ENCODE peak calls at places on chromosomes 13 and 19, in six cellular contexts. Z is CD4-positive, alpha-beta T cell; Y is hepatocyte; S is lower lobe of right lung; O is dorsolateral prefrontal cortex; W is GM13977. X is an unnamed sample.

GRCh38 chr19:41367848-41368301 is 3.9 kb upstream of the B9D2 start:
- DNase-seq in Z (no peak), Y (peak; percentile 58), S (no peak), O (no peak), W (no peak), X (no peak)

GRCh38 chr13:96822900-96823299 is 171.4 kb downstream of the OXGR1 start:
- DNase-seq in Z (no peak), Y (peak; percentile 60), S (no peak), O (peak; percentile 48), W (no peak), X (peak; percentile 13)

GRCh38 chr13:110713981-110714797 is 689 bp downstream of the ING1 start:
- DNase-seq in Z (peak; percentile 70), Y (peak; percentile 74), S (peak; percentile 75), O (peak; percentile 69), W (peak; percentile 69), X (peak; percentile 46)

GRCh38 chr19:17846146-17846545 is 1.6 kb downstream of the JAK3 start:
- DNase-seq in Z (peak; percentile 19), Y (no peak), S (no peak), O (no peak), W (no peak), X (no peak)

GRCh38 chr19:44585371-44586141 is 27.8 kb upstream of the IGSF23 start:
- DNase-seq in Z (no peak), Y (no peak), S (no peak), O (no peak), W (no peak), X (no peak)

GRCh38 chr13:71358218-71358617 is 508.8 kb downstream of the DACH1 start:
- DNase-seq in Z (no peak), Y (no peak), S (no peak), O (no peak), W (no peak), X (no peak)

GRCh38 chr19:49415102-49415809 is 8.0 kb downstream of the PTH2 start:
- DNase-seq in Z (no peak), Y (no peak), S (no peak), O (no peak), W (peak; percentile 85), X (peak; percentile 79)

GRCh38 chr13:44860427-44860826 is 128.8 kb downstream of the NUFIP1 start:
- DNase-seq in Z (no peak), Y (no peak), S (no peak), O (no peak), W (no peak), X (no peak)

GRCh38 chr13:107553838-107554237 is 661.5 kb downstream of the LIG4 start:
- DNase-seq in Z (no peak), Y (no peak), S (no peak), O (no peak), W (no peak), X (no peak)

GRCh38 chr19:1455336-1456120 is 5.6 kb downstream of the APC2 start:
- DNase-seq in Z (peak; percentile 45), Y (peak; percentile 46), S (no peak), O (no peak), W (peak; percentile 89), X (peak; percentile 79)

GRCh38 chr19:485583-486236 is 10.6 kb upstream of the MADCAM1 start:
- DNase-seq in Z (no peak), Y (peak; percentile 74), S (no peak), O (peak; percentile 95), W (no peak), X (no peak)

GRCh38 chr13:23020246-23020843 is 160.4 kb upstream of the SGCG start:
- DNase-seq in Z (peak; percentile 1), Y (peak; percentile 64), S (no peak), O (peak; percentile 47), W (peak; percentile 40), X (peak; percentile 42)

GRCh38 chr13:40187836-40188591 is 478.4 kb downstream of the FOXO1 start:
- DNase-seq in Z (peak; percentile 56), Y (no peak), S (no peak), O (no peak), W (no peak), X (no peak)

GRCh38 chr19:13615890-13616289 is 109.6 kb upstream of the CACNA1A start:
- DNase-seq in Z (no peak), Y (no peak), S (no peak), O (peak; percentile 66), W (no peak), X (no peak)

GRCh38 chr13:101845501-101846012 is 393.1 kb downstream of the ITGBL1 start:
- DNase-seq in Z (no peak), Y (no peak), S (no peak), O (no peak), W (no peak), X (no peak)

GRCh38 chr19:49422407-49423277 is 599 bp downstream of the PTH2 start:
- DNase-seq in Z (peak; percentile 25), Y (peak; percentile 41), S (no peak), O (peak; percentile 66), W (peak; percentile 68), X (peak; percentile 58)

GRCh38 chr19:2054763-2055162 is 3.7 kb upstream of the MKNK2 start:
- DNase-seq in Z (no peak), Y (no peak), S (no peak), O (no peak), W (no peak), X (no peak)

GRCh38 chr13:101767096-101767495 is 314.6 kb downstream of the ITGBL1 start:
- DNase-seq in Z (no peak), Y (no peak), S (no peak), O (no peak), W (no peak), X (no peak)

GRCh38 chr13:114148521-114148855 is 16.1 kb upstream of the RASA3 start:
- DNase-seq in Z (peak; percentile 77), Y (no peak), S (peak; percentile 45), O (no peak), W (peak; percentile 84), X (peak; percentile 70)

GRCh38 chr19:53915000-53915399 is 5.9 kb downstream of the CACNG7 start:
- DNase-seq in Z (no peak), Y (no peak), S (no peak), O (no peak), W (no peak), X (no peak)

GRCh38 chr13:41756198-41756885 is 204.6 kb downstream of the VWA8 start:
- DNase-seq in Z (no peak), Y (no peak), S (no peak), O (no peak), W (no peak), X (no peak)

GRCh38 chr13:26785845-26786630 is 25.5 kb upstream of the GPR12 start:
- DNase-seq in Z (no peak), Y (no peak), S (no peak), O (no peak), W (no peak), X (no peak)

GRCh38 chr19:30209617-30210600 is 162.3 kb upstream of the ZNF536 start:
- DNase-seq in Z (no peak), Y (no peak), S (no peak), O (no peak), W (no peak), X (no peak)

GRCh38 chr19:1315470-1316166 is 29.9 kb downstream of the EFNA2 start:
- DNase-seq in Z (peak; percentile 9), Y (peak; percentile 76), S (peak; percentile 66), O (peak; percentile 81), W (peak; percentile 91), X (peak; percentile 83)

GRCh38 chr19:5774921-5775320 is 9.6 kb downstream of the PRR22 start:
- DNase-seq in Z (no peak), Y (no peak), S (no peak), O (no peak), W (no peak), X (no peak)

GRCh38 chr19:5954293-5954692 is 23.6 kb downstream of the RANBP3 start:
- DNase-seq in Z (no peak), Y (no peak), S (no peak), O (no peak), W (no peak), X (no peak)

GRCh38 chr13:33230178-33230881 is 55.2 kb downstream of the STARD13 start:
- DNase-seq in Z (no peak), Y (no peak), S (no peak), O (no peak), W (no peak), X (no peak)

GRCh38 chr13:46178143-46178542 is 3.8 kb downstream of the LCP1 start:
- DNase-seq in Z (no peak), Y (no peak), S (no peak), O (no peak), W (no peak), X (no peak)

GRCh38 chr19:33463194-33463593 is 58.4 kb downstream of the PEPD start:
- DNase-seq in Z (no peak), Y (no peak), S (no peak), O (no peak), W (no peak), X (no peak)

GRCh38 chr13:52652980-52653303 is 306 bp downstream of the SUGT1 start:
- DNase-seq in Z (no peak), Y (no peak), S (no peak), O (no peak), W (peak; percentile 26), X (peak; percentile 39)
- TF ChIP-seq CTCF in Z (peak; percentile 0), Y (no peak), S (no peak), O (no peak), W (no peak), X (no peak)

DNA sequence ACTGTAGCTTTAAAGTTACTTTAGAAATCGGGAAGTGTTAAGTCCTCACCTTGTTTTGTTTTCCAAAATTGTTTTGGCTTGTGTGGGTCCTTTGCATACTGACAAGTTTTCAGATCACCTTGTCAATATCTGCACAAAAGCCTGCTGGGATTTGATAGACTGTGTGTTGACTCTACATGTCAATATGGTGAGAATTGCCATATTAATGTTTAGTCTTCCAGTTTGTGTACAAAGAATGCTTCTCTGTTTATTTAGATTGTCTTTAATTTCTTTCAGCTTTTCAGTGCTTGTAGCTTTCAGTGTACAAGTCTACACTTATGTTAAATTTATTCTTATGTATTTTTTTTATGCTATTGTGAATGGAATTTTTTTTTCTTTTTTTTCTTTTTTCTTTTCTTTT is 50.2 kb downstream of the SIPA1L3 start:
- DNase-seq in Z (no peak), Y (no peak), S (no peak), O (no peak), W (no peak), X (no peak)
- TF ChIP-seq CTCF in Z (no peak), Y (no peak), S (no peak), O (no peak), W (no peak), X (no peak)

GRCh38 chr19:40147338-40147692 is 43.9 kb upstream of the MAP3K10 start:
- DNase-seq in Z (no peak), Y (no peak), S (no peak), O (no peak), W (no peak), X (no peak)
- TF ChIP-seq CTCF in Z (no peak), Y (no peak), S (no peak), O (no peak), W (no peak), X (no peak)

DNA sequence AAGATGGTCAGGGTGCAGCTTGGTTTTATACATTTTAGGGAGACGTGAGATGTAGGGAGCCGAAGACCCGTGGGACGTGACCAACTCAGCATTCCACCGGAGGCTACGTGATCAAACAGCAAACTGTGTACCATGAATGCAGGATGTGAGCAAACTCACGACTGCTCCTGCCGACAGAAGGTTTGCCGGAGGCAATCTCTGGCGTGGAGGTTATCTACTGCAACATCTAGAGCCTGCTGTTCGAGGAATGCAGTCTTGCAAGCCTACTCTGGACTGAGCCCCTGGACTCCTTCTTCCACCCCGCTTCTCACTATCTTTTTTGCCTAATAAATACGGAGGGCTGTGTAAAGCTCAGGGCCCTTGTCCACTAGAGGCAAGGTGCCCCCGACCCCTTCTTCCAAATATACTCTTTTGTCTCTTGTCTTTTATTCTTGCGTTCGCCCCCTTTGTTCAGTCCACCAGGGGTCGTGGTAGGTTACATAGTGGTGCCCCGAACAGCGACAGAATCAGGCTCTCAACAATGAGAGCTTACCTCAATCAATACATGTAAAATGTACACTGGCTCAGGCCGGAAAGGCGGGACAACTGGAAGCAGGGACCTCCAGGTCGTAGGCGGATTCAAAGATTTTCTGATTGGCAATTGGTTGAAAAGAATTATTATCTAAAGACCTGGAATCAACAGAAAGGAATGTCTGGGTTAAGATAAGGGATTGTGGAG is 8.9 kb upstream of the OR1I1 start:
- DNase-seq in Z (no peak), Y (peak; percentile 32), S (no peak), O (no peak), W (no peak), X (no peak)
- TF ChIP-seq CTCF in Z (no peak), Y (no peak), S (no peak), O (no peak), W (no peak), X (no peak)

X was measured in GM10248.